ENCODE peak calls at places on chromosome 13, in eight cellular contexts. D is OCI-LY7, Y is HFF-Myc, P is foreskin fibroblast, J is H1, X is left ventricle myocardium inferior, L is AG09319, R is omental fat pad. F is an unnamed sample.

GRCh38 chr13:43057653-43058317 is 34.4 kb downstream of the DNAJC15 start:
- DNase-seq in D (peak), Y (peak), P (no peak), J (no peak), X (no peak), L (no peak), R (no peak), F (no peak)

GRCh38 chr13:100815476-100816046 is 141.0 kb upstream of the TMTC4 start:
- DNase-seq in D (no peak), Y (no peak), P (no peak), J (peak), X (no peak), L (no peak), R (no peak), F (no peak)

GRCh38 chr13:39600766-39601165 is 2.2 kb downstream of the LHFPL6 start:
- DNase-seq in D (peak), Y (no peak), P (peak), J (no peak), X (peak), L (no peak), R (no peak), F (no peak)

GRCh38 chr13:76656056-76656455 is 230.1 kb downstream of the KCTD12 start:
- DNase-seq in D (no peak), Y (no peak), P (no peak), J (no peak), X (no peak), L (no peak), R (no peak), F (no peak)

GRCh38 chr13:96900992-96901391 is 93.3 kb downstream of the OXGR1 start:
- DNase-seq in D (no peak), Y (no peak), P (no peak), J (no peak), X (no peak), L (no peak), R (no peak), F (no peak)

GRCh38 chr13:32107474-32107873 is 75.9 kb downstream of the FRY start:
- DNase-seq in D (no peak), Y (no peak), P (no peak), J (no peak), X (no peak), L (no peak), R (no peak), F (no peak)

GRCh38 chr13:100811906-100812305 is 137.3 kb upstream of the TMTC4 start:
- DNase-seq in D (no peak), Y (no peak), P (no peak), J (no peak), X (no peak), L (no peak), R (no peak), F (no peak)

GRCh38 chr13:77810430-77810829 is 108.2 kb downstream of the EDNRB start:
- DNase-seq in D (peak), Y (no peak), P (peak), J (no peak), X (no peak), L (no peak), R (no peak), F (no peak)

GRCh38 chr13:57073983-57074382 is 66.7 kb upstream of the PRR20A start:
- DNase-seq in D (no peak), Y (no peak), P (no peak), J (no peak), X (no peak), L (no peak), R (no peak), F (no peak)

GRCh38 chr13:100544866-100545683 is 43.5 kb downstream of the GGACT start:
- DNase-seq in D (no peak), Y (no peak), P (no peak), J (no peak), X (peak), L (no peak), R (no peak), F (no peak)

GRCh38 chr13:102548811-102549210 is 48.0 kb upstream of the TPP2 start:
- DNase-seq in D (no peak), Y (no peak), P (no peak), J (no peak), X (no peak), L (no peak), R (no peak), F (no peak)

GRCh38 chr13:46679369-46680180 is 117.4 kb downstream of the ESD start:
- DNase-seq in D (peak), Y (peak), P (peak), J (no peak), X (no peak), L (peak), R (no peak), F (no peak)

GRCh38 chr13:101289764-101290163 is 126.5 kb downstream of the NALCN start:
- DNase-seq in D (peak), Y (no peak), P (peak), J (peak), X (no peak), L (no peak), R (no peak), F (peak)

GRCh38 chr13:110711778-110712070 is 1.8 kb upstream of the ING1 start:
- DNase-seq in D (no peak), Y (no peak), P (peak), J (no peak), X (no peak), L (no peak), R (no peak), F (no peak)

GRCh38 chr13:90455861-90456260 is 891.6 kb upstream of the MIR17HG start:
- DNase-seq in D (no peak), Y (no peak), P (no peak), J (no peak), X (no peak), L (no peak), R (no peak), F (no peak)

GRCh38 chr13:31950121-31950810 is 81.3 kb upstream of the FRY start:
- DNase-seq in D (no peak), Y (no peak), P (no peak), J (no peak), X (no peak), L (no peak), R (no peak), F (no peak)

GRCh38 chr13:57946361-57946760 is 314.8 kb downstream of the PCDH17 start:
- DNase-seq in D (no peak), Y (no peak), P (no peak), J (no peak), X (no peak), L (no peak), R (no peak), F (no peak)

GRCh38 chr13:23666576-23666975 is 96.4 kb downstream of the TNFRSF19 start:
- DNase-seq in D (no peak), Y (no peak), P (peak), J (no peak), X (no peak), L (no peak), R (no peak), F (no peak)

GRCh38 chr13:111225810-111226546 is 94.5 kb upstream of the TEX29 start:
- DNase-seq in D (no peak), Y (no peak), P (no peak), J (no peak), X (no peak), L (no peak), R (no peak), F (no peak)

GRCh38 chr13:47408546-47409319 is 511.9 kb upstream of the HTR2A start:
- DNase-seq in D (no peak), Y (no peak), P (peak), J (no peak), X (no peak), L (no peak), R (no peak), F (no peak)

GRCh38 chr13:30889196-30889690 is 16.8 kb upstream of the MEDAG start:
- DNase-seq in D (no peak), Y (no peak), P (no peak), J (no peak), X (no peak), L (no peak), R (no peak), F (no peak)

GRCh38 chr13:87680298-87680697 is 9.1 kb downstream of the SLITRK5 start:
- DNase-seq in D (peak), Y (no peak), P (no peak), J (no peak), X (no peak), L (no peak), R (no peak), F (no peak)

GRCh38 chr13:48728876-48729275 is 75.1 kb downstream of the CYSLTR2 start:
- DNase-seq in D (no peak), Y (no peak), P (no peak), J (no peak), X (no peak), L (no peak), R (no peak), F (no peak)

GRCh38 chr13:62702502-62702901 is 1286.9 kb upstream of the PCDH20 start:
- DNase-seq in D (no peak), Y (no peak), P (no peak), J (no peak), X (no peak), L (no peak), R (no peak), F (no peak)

GRCh38 chr13:77760893-77761292 is 63.4 kb downstream of the SLAIN1 start:
- DNase-seq in D (no peak), Y (no peak), P (no peak), J (no peak), X (no peak), L (no peak), R (no peak), F (no peak)

GRCh38 chr13:46297338-46297737 is 85.6 kb downstream of the LRRC63 start:
- DNase-seq in D (no peak), Y (no peak), P (peak), J (no peak), X (no peak), L (no peak), R (no peak), F (no peak)

GRCh38 chr13:23921451-23921888 is 24.2 kb upstream of the C1QTNF9B start:
- DNase-seq in D (peak), Y (no peak), P (peak), J (peak), X (no peak), L (no peak), R (no peak), F (no peak)

GRCh38 chr13:93217701-93218100 is 8.9 kb upstream of the GPC6 start:
- DNase-seq in D (no peak), Y (no peak), P (peak), J (no peak), X (no peak), L (no peak), R (no peak), F (no peak)

GRCh38 chr13:42275098-42275471 is 3.1 kb downstream of the AKAP11 start:
- DNase-seq in D (peak), Y (no peak), P (no peak), J (no peak), X (no peak), L (no peak), R (no peak), F (no peak)

GRCh38 chr13:113401452-113402415 is 37.8 kb upstream of the GRTP1 start:
- DNase-seq in D (no peak), Y (no peak), P (no peak), J (no peak), X (no peak), L (no peak), R (no peak), F (no peak)

GRCh38 chr13:35817642-35818576 is 313.3 kb downstream of the DCLK1 start:
- DNase-seq in D (no peak), Y (no peak), P (no peak), J (no peak), X (no peak), L (no peak), R (no peak), F (no peak)

GRCh38 chr13:106104281-106104901 is 431.1 kb downstream of the EFNB2 start:
- DNase-seq in D (no peak), Y (no peak), P (peak), J (no peak), X (no peak), L (peak), R (no peak), F (no peak)

GRCh38 chr13:48710160-48710559 is 56.4 kb downstream of the CYSLTR2 start:
- DNase-seq in D (no peak), Y (no peak), P (no peak), J (no peak), X (no peak), L (no peak), R (no peak), F (no peak)

GRCh38 chr13:94351292-94352000 is 128.0 kb downstream of the DCT start:
- DNase-seq in D (no peak), Y (no peak), P (peak), J (no peak), X (no peak), L (no peak), R (no peak), F (no peak)

GRCh38 chr13:93797463-93797862 is 570.9 kb downstream of the GPC6 start:
- DNase-seq in D (no peak), Y (no peak), P (no peak), J (no peak), X (no peak), L (no peak), R (no peak), F (no peak)

GRCh38 chr13:91882918-91883317 is 484.5 kb downstream of the GPC5 start:
- DNase-seq in D (no peak), Y (no peak), P (no peak), J (no peak), X (no peak), L (no peak), R (no peak), F (no peak)

GRCh38 chr13:29935309-29935981 is 85.0 kb upstream of the UBL3 start:
- DNase-seq in D (peak), Y (no peak), P (no peak), J (no peak), X (no peak), L (no peak), R (no peak), F (no peak)

GRCh38 chr13:113860579-113861432 is 3.1 kb downstream of the GAS6 start:
- DNase-seq in D (no peak), Y (no peak), P (no peak), J (peak), X (no peak), L (no peak), R (no peak), F (peak)

DNA sequence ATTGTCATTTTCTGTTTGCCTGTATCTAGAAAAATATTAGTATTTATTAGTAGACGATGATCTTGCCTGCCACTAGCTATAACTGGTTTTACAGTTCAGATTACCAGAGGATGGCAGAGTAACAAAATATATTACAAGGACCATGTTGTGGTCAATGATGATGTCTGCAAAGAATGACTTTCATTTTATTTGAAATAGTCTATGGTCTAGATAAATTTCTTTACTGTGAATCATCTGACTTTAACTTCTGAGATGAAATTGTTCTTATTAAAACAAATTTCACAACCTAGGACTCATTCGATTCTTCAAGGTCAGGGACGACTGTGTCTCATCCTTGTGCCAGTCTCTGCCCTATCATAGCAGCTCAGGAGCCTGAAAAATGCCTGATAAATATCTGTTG is 637.8 kb upstream of the KLF12 start:
- DNase-seq in D (no peak), Y (no peak), P (peak), J (no peak), X (no peak), L (no peak), R (no peak), F (no peak)
- TF ChIP-seq CTCF in D (no peak), Y (no peak), P (no peak), J (no peak), X (no peak), L (no peak), R (no peak), F (no peak)

DNA sequence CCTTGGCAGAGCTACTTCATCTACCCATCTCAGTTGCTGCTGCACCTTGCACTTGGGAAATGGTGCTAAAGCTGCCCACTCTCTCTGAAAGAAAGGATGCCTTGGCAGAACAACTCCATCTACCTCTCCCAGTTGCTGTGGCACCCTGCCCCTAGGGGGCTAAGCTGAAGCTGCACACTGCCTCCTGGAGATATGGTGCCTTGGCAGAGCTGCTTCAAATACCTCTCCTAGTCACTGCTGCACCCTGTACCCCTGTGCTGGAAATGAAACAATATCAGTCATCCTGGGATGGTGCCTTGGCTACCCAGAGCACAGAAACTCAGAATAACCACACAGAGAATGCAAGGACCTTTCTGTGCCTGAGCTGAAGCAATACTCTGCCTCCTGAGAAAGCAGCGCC is 615.8 kb downstream of the DIAPH3 start:
- DNase-seq in D (no peak), Y (no peak), P (no peak), J (no peak), X (no peak), L (no peak), R (no peak), F (no peak)
- TF ChIP-seq CTCF in D (no peak), Y (peak), P (no peak), J (peak), X (no peak), L (no peak), R (no peak), F (no peak)

GRCh38 chr13:99505814-99506269 is 4.6 kb downstream of the TM9SF2 start:
- DNase-seq in D (no peak), Y (no peak), P (peak), J (no peak), X (no peak), L (no peak), R (no peak), F (no peak)
- TF ChIP-seq CTCF in D (peak), Y (no peak), P (no peak), J (no peak), X (peak), L (peak), R (no peak), F (peak)

DNA sequence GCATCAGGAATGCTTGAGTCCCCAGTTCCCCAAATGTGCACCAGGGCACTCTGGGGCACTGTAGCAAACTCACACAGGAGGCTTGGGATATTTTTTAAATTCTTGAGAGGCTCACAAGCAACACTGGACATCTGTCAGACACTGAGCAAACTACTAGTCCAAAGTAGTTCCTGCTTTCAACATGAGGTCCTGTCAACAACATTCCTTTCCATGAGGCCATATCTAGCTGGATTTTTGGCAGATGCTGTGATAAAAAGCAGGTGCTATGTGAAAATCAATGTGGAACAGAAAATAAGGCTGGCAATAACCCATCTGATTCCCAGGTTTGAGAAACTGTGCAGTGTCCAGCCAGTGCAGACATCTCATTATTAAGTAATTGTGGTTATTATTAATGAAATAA is 50.5 kb downstream of the STARD13 start:
- DNase-seq in D (no peak), Y (no peak), P (peak), J (no peak), X (no peak), L (no peak), R (no peak), F (no peak)
- TF ChIP-seq CTCF in D (no peak), Y (no peak), P (no peak), J (no peak), X (peak), L (no peak), R (no peak), F (no peak)

DNA sequence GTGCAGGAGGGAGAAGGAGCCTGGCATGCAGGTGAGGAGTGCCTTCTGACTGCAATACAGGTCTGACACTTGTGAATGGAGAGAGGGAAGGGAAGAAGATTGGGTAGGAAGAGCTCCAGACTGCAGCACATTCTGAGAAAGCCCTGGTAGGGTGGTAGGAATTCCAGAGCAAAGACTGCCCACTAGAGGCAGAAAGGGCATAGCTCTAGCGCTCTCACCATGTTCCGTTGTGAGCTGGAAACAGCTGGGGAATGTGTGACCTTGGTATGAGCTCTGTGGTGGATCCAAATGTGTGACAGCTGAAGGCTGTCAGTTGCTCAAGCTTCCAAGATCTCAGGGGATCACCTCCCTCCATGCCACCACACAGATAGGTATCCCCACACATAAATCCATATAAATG is 2.9 kb upstream of the MTUS2 start:
- DNase-seq in D (no peak), Y (no peak), P (no peak), J (no peak), X (no peak), L (no peak), R (no peak), F (no peak)
- TF ChIP-seq CTCF in D (no peak), Y (peak), P (no peak), J (peak), X (no peak), L (no peak), R (no peak), F (peak)

GRCh38 chr13:58977085-58977484 is 1186.6 kb downstream of the DIAPH3 start:
- DNase-seq in D (no peak), Y (no peak), P (no peak), J (no peak), X (no peak), L (no peak), R (no peak), F (no peak)
- TF ChIP-seq CTCF in D (no peak), Y (no peak), P (no peak), J (no peak), X (no peak), L (no peak), R (no peak), F (no peak)

DNA sequence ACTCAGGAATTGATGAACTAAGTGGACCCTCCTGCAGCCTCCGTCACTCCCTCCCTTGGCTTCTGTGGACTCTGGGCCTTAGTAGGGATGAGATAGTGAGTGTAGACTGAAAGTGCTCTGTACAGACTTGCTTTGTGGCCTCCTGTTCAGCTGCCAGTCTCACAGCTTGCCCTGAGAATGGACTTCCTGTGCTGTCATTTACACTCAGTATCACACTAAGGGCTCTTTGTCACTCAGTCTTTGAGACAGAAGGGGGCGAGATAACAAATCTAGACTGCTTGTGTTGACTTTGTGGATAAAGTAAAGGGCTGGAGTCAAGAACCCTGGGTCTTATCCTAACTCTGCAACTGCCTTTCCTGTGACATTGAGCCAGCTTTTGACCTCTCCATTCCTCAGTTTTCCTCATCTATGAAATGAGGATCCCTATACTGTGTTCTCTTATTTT is 21.0 kb upstream of the SPRY2 start:
- DNase-seq in D (peak), Y (no peak), P (no peak), J (no peak), X (no peak), L (no peak), R (no peak), F (no peak)
- TF ChIP-seq CTCF in D (peak), Y (no peak), P (no peak), J (no peak), X (no peak), L (no peak), R (no peak), F (no peak)

GRCh38 chr13:26624572-26624971 is 67.1 kb downstream of the WASF3 start:
- DNase-seq in D (no peak), Y (no peak), P (no peak), J (no peak), X (no peak), L (no peak), R (no peak), F (no peak)

GRCh38 chr13:26628706-26629105 is 71.2 kb downstream of the WASF3 start:
- DNase-seq in D (peak), Y (no peak), P (peak), J (no peak), X (no peak), L (no peak), R (no peak), F (no peak)

GRCh38 chr13:26629260-26629659 is 71.8 kb downstream of the WASF3 start:
- DNase-seq in D (peak), Y (no peak), P (no peak), J (no peak), X (no peak), L (no peak), R (no peak), F (no peak)
- TF ChIP-seq CTCF in D (peak), Y (peak), P (no peak), J (peak), X (no peak), L (peak), R (no peak), F (peak)

F was measured in progenitor cell of endocrine pancreas.